ENCODE peak calls at places on chromosome 6, in four cellular contexts. One of them, this sample, is unnamed.

GRCh38 chr6:7390218-7390878 is 740 bp downstream of the RIOK1 start:
- DNase-seq in heart right ventricle: no peak
- DNase-seq in cardiac fibroblast: no peak
- DNase-seq in AG09319: no peak
- DNase-seq in this sample: no peak

GRCh38 chr6:15066433-15067337 is 179.2 kb upstream of the JARID2 start:
- DNase-seq in AG09319: no peak
- DNase-seq in cardiac fibroblast: peak; percentile 78
- DNase-seq in heart right ventricle: peak; percentile 54
- DNase-seq in this sample: no peak

GRCh38 chr6:68727699-68728098 is 92.6 kb downstream of the ADGRB3 start:
- DNase-seq in AG09319: no peak
- DNase-seq in cardiac fibroblast: no peak
- DNase-seq in heart right ventricle: no peak
- DNase-seq in this sample: no peak

GRCh38 chr6:159306134-159306537 is 136.9 kb downstream of the FNDC1 start:
- DNase-seq in AG09319: no peak
- DNase-seq in cardiac fibroblast: no peak
- DNase-seq in heart right ventricle: no peak
- DNase-seq in this sample: no peak

GRCh38 chr6:98931710-98932109 is 16.0 kb downstream of the FBXL4 start:
- DNase-seq in heart right ventricle: no peak
- DNase-seq in cardiac fibroblast: no peak
- DNase-seq in AG09319: no peak
- DNase-seq in this sample: no peak

GRCh38 chr6:106069478-106069877 is 16.7 kb upstream of the PRDM1 start:
- DNase-seq in heart right ventricle: peak; percentile 30
- DNase-seq in AG09319: peak; percentile 69
- DNase-seq in cardiac fibroblast: peak; percentile 91
- DNase-seq in this sample: peak; percentile 37

GRCh38 chr6:7541175-7542064 is at the start of gene DSP:
- DNase-seq in AG09319: no peak
- DNase-seq in heart right ventricle: peak; percentile 63
- DNase-seq in cardiac fibroblast: no peak
- DNase-seq in this sample: peak; percentile 77

GRCh38 chr6:26270121-26270861 is 94.7 kb upstream of the BTN3A2 start:
- DNase-seq in AG09319: no peak
- DNase-seq in heart right ventricle: no peak
- DNase-seq in cardiac fibroblast: peak; percentile 37
- DNase-seq in this sample: no peak

GRCh38 chr6:41422156-41422555 is 86.7 kb downstream of the NCR2 start:
- DNase-seq in cardiac fibroblast: no peak
- DNase-seq in AG09319: no peak
- DNase-seq in heart right ventricle: no peak
- DNase-seq in this sample: no peak

GRCh38 chr6:80179691-80180090 is 73.2 kb downstream of the BCKDHB start:
- DNase-seq in heart right ventricle: no peak
- DNase-seq in cardiac fibroblast: no peak
- DNase-seq in AG09319: no peak
- DNase-seq in this sample: no peak

GRCh38 chr6:53284901-53285300 is 63.8 kb downstream of the ELOVL5 start:
- DNase-seq in cardiac fibroblast: no peak
- DNase-seq in AG09319: no peak
- DNase-seq in heart right ventricle: no peak
- DNase-seq in this sample: no peak

GRCh38 chr6:73460044-73460443 is 1.5 kb upstream of the MTO1 start:
- DNase-seq in AG09319: no peak
- DNase-seq in cardiac fibroblast: no peak
- DNase-seq in heart right ventricle: no peak
- DNase-seq in this sample: no peak

GRCh38 chr6:6004147-6004995 is 2.4 kb downstream of the NRN1 start:
- DNase-seq in AG09319: no peak
- DNase-seq in cardiac fibroblast: no peak
- DNase-seq in heart right ventricle: no peak
- DNase-seq in this sample: no peak

GRCh38 chr6:1384549-1385128 is 4.7 kb upstream of the FOXF2 start:
- DNase-seq in cardiac fibroblast: no peak
- DNase-seq in AG09319: no peak
- DNase-seq in heart right ventricle: no peak
- DNase-seq in this sample: no peak

GRCh38 chr6:20652691-20653479 is 118.6 kb downstream of the CDKAL1 start:
- DNase-seq in cardiac fibroblast: peak; percentile 57
- DNase-seq in AG09319: no peak
- DNase-seq in heart right ventricle: no peak
- DNase-seq in this sample: no peak

GRCh38 chr6:168340819-168341218 is 21.2 kb upstream of the DACT2 start:
- DNase-seq in heart right ventricle: no peak
- DNase-seq in AG09319: no peak
- DNase-seq in cardiac fibroblast: no peak
- DNase-seq in this sample: no peak

GRCh38 chr6:72042088-72042487 is 155.7 kb downstream of the RIMS1 start:
- DNase-seq in cardiac fibroblast: peak; percentile 3
- DNase-seq in AG09319: no peak
- DNase-seq in heart right ventricle: no peak
- DNase-seq in this sample: no peak

GRCh38 chr6:18260448-18261106 is 3.8 kb downstream of the DEK start:
- DNase-seq in heart right ventricle: no peak
- DNase-seq in cardiac fibroblast: peak; percentile 33
- DNase-seq in AG09319: no peak
- DNase-seq in this sample: no peak

GRCh38 chr6:154156135-154156948 is 117.3 kb downstream of the OPRM1 start:
- DNase-seq in AG09319: no peak
- DNase-seq in cardiac fibroblast: peak; percentile 38
- DNase-seq in heart right ventricle: peak; percentile 23
- DNase-seq in this sample: no peak
- TF ChIP-seq CTCF in AG09319: peak; percentile 77
- TF ChIP-seq CTCF in cardiac fibroblast: peak; percentile 68
- TF ChIP-seq CTCF in heart right ventricle: peak; percentile 12
- TF ChIP-seq CTCF in this sample: no peak

GRCh38 chr6:36491378-36491965 is 48.7 kb downstream of the KCTD20 start:
- DNase-seq in cardiac fibroblast: peak; percentile 12
- DNase-seq in AG09319: no peak
- DNase-seq in heart right ventricle: no peak
- DNase-seq in this sample: no peak

GRCh38 chr6:36489426-36489825 is 46.6 kb downstream of the KCTD20 start:
- DNase-seq in AG09319: no peak
- DNase-seq in cardiac fibroblast: no peak
- DNase-seq in heart right ventricle: no peak
- DNase-seq in this sample: no peak

GRCh38 chr6:36492621-36493020 is 49.8 kb downstream of the KCTD20 start:
- DNase-seq in AG09319: no peak
- DNase-seq in cardiac fibroblast: no peak
- DNase-seq in heart right ventricle: no peak
- DNase-seq in this sample: no peak

GRCh38 chr6:36493859-36494258 is 51.1 kb downstream of the KCTD20 start:
- DNase-seq in heart right ventricle: no peak
- DNase-seq in AG09319: no peak
- DNase-seq in cardiac fibroblast: peak; percentile 36
- DNase-seq in this sample: no peak

GRCh38 chr6:36492092-36492491 is 49.3 kb downstream of the KCTD20 start:
- DNase-seq in AG09319: no peak
- DNase-seq in heart right ventricle: no peak
- DNase-seq in cardiac fibroblast: no peak
- DNase-seq in this sample: no peak
- TF ChIP-seq CTCF in AG09319: no peak
- TF ChIP-seq CTCF in heart right ventricle: no peak
- TF ChIP-seq CTCF in cardiac fibroblast: no peak
- TF ChIP-seq CTCF in this sample: no peak

DNA sequence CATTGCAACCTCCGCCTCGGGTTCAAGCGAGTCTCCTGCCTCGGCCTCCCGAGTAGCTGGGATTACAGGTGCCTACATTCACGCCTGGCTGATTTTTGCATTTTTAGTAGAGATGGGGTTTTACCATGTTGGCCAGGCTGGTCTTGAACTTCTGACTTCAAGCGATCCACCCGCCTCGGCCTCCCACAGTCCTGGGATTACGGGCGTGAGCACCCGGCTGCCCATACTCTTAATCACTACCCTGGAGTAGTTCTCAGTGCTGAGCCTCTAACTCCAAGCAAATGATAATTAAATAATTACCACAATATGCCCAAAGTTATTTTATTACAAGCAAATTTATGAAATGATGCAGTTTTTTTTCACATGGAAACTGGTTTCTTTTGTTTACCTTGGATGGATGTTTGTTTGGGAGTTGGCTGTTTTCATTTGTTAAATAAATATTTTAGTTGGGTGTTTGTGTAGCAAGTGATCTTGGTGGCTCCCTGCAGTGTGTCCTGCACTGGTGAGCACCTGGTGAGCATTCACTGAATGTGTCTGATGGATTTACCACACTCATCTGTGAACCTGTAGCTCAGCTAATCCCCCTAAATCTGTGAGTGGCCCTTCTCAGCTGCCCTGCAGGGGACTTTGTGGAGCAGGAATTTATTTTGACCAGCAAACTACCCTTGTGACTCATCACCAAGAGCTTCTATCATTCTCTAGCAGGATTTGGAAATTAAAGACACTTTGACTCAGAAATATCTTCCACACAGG is 36.9 kb downstream of the UTRN start:
- DNase-seq in heart right ventricle: no peak
- DNase-seq in AG09319: peak; percentile 27
- DNase-seq in cardiac fibroblast: peak; percentile 70
- DNase-seq in this sample: no peak
- TF ChIP-seq CTCF in heart right ventricle: no peak
- TF ChIP-seq CTCF in AG09319: no peak
- TF ChIP-seq CTCF in cardiac fibroblast: peak; percentile 18
- TF ChIP-seq CTCF in this sample: no peak

DNA sequence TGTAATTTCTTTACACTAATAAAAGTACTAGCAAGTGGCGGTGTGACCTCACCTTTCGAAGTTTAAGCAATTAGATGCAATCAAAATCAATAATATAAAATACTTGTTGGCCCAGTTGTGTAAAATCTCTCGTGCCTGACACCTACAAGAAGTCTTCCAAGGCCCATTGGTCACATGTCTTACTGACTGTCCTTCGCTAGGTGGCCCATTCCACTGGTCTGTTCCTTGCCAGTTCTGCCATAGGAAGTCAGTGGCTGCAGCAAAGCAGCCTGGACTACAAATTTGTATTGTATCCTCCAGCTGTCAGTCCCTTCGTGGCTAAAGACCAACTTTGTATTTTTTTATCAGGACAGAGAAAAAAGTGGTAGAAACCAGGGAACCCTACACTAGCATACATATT is 61.8 kb downstream of the CYB5R4 start:
- DNase-seq in heart right ventricle: no peak
- DNase-seq in AG09319: no peak
- DNase-seq in cardiac fibroblast: no peak
- DNase-seq in this sample: no peak
- TF ChIP-seq CTCF in heart right ventricle: no peak
- TF ChIP-seq CTCF in AG09319: no peak
- TF ChIP-seq CTCF in cardiac fibroblast: no peak
- TF ChIP-seq CTCF in this sample: no peak

GRCh38 chr6:13189710-13190109 is 138.6 kb downstream of the TBC1D7 start:
- DNase-seq in cardiac fibroblast: no peak
- DNase-seq in heart right ventricle: no peak
- DNase-seq in AG09319: no peak
- DNase-seq in this sample: no peak

GRCh38 chr6:13190391-13190790 is 137.9 kb downstream of the TBC1D7 start:
- DNase-seq in AG09319: no peak
- DNase-seq in heart right ventricle: no peak
- DNase-seq in cardiac fibroblast: no peak
- DNase-seq in this sample: no peak

GRCh38 chr6:13195826-13196225 is 132.5 kb downstream of the TBC1D7 start:
- DNase-seq in cardiac fibroblast: no peak
- DNase-seq in AG09319: no peak
- DNase-seq in heart right ventricle: no peak
- DNase-seq in this sample: no peak

GRCh38 chr6:13191461-13191860 is 136.9 kb downstream of the TBC1D7 start:
- DNase-seq in AG09319: no peak
- DNase-seq in heart right ventricle: no peak
- DNase-seq in cardiac fibroblast: no peak
- DNase-seq in this sample: no peak

GRCh38 chr6:13194852-13195251 is 133.5 kb downstream of the TBC1D7 start:
- DNase-seq in AG09319: peak; percentile 39
- DNase-seq in heart right ventricle: peak; percentile 37
- DNase-seq in cardiac fibroblast: peak; percentile 81
- DNase-seq in this sample: no peak
- TF ChIP-seq CTCF in AG09319: peak; percentile 67
- TF ChIP-seq CTCF in heart right ventricle: peak; percentile 22
- TF ChIP-seq CTCF in cardiac fibroblast: peak; percentile 73
- TF ChIP-seq CTCF in this sample: peak; percentile 50

DNA sequence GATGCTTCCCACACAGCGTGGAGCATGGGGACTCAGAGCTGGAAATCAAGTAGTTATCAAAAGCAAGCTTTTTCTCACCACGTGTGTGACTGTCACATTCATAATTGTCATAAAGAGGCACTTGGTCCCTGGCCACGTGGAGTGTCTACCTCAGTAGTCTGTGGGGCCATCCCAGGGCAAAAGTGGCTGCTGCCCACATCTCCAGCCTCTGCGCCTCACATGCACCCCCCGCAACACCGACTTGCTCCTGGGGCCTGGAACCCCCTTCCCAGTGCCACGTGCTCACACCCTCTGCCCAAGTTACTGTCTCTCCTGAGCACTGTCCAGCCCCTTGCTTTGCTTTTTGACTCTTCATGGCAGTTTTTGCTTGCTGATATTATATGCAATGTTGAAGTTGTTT is 133.2 kb upstream of the SNX9 start:
- DNase-seq in AG09319: no peak
- DNase-seq in cardiac fibroblast: no peak
- DNase-seq in heart right ventricle: no peak
- DNase-seq in this sample: no peak
- TF ChIP-seq CTCF in AG09319: no peak
- TF ChIP-seq CTCF in cardiac fibroblast: no peak
- TF ChIP-seq CTCF in heart right ventricle: no peak
- TF ChIP-seq CTCF in this sample: no peak

DNA sequence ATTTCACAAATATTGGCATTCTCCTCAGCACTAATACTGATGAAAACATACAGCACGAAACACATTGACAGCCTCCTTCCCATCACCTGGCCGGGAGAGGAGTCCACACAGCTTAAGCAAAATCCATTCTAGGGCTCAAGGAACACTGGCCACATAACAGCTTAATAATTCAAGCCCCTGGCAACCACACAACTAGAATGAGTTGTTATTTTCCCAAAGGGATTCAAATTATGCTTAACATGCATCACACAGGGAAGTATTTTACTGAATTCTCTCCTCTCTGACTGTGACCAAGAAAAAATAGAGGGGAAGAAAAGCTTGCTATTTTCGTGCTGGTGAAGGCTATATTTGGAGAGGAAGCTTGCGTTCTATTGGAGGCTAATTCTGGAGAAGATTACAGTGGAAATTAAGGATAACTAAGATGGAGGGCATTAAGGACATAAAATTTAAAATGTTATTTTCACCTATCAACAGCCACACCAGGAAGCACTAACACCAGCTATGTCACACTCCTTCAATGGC is 198.5 kb downstream of the ADGRG6 start:
- DNase-seq in cardiac fibroblast: peak; percentile 78
- DNase-seq in heart right ventricle: no peak
- DNase-seq in AG09319: no peak
- DNase-seq in this sample: no peak
- TF ChIP-seq CTCF in cardiac fibroblast: no peak
- TF ChIP-seq CTCF in heart right ventricle: no peak
- TF ChIP-seq CTCF in AG09319: no peak
- TF ChIP-seq CTCF in this sample: no peak